ENCODE peak calls at places on chromosomes 2 and 18, in seven cellular contexts. One of them, this sample, is unnamed. For H3K27me3, the result is how much of the 10 kb centered on the place peaks cover.

GRCh38 chr2:77567723-77568122 is 45.5 kb upstream of the LRRTM4 start:
- DNase-seq in spleen: no peak
- DNase-seq in ascending aorta: no peak
- DNase-seq in HepG2: no peak
- DNase-seq in BJ: no peak
- DNase-seq in fibroblast of lung: no peak
- DNase-seq in dorsolateral prefrontal cortex: no peak
- DNase-seq in this sample: no peak

GRCh38 chr2:26875083-26875634 is 27.2 kb downstream of the DPYSL5 start:
- DNase-seq in spleen: no peak
- DNase-seq in BJ: no peak
- DNase-seq in ascending aorta: no peak
- DNase-seq in dorsolateral prefrontal cortex: no peak
- DNase-seq in fibroblast of lung: no peak
- DNase-seq in HepG2: no peak
- DNase-seq in this sample: no peak

GRCh38 chr2:70922591-70923234 is 13.0 kb upstream of the ATP6V1B1 start:
- DNase-seq in ascending aorta: peak
- DNase-seq in dorsolateral prefrontal cortex: no peak
- DNase-seq in BJ: no peak
- DNase-seq in spleen: peak
- DNase-seq in HepG2: no peak
- DNase-seq in fibroblast of lung: no peak
- DNase-seq in this sample: no peak

GRCh38 chr2:232875256-232876070 is 5.4 kb downstream of the SNORC start:
- DNase-seq in BJ: no peak
- DNase-seq in spleen: no peak
- DNase-seq in ascending aorta: peak
- DNase-seq in HepG2: no peak
- DNase-seq in dorsolateral prefrontal cortex: no peak
- DNase-seq in fibroblast of lung: no peak
- DNase-seq in this sample: no peak

GRCh38 chr2:23347516-23348481 is 37.2 kb upstream of the KLHL29 start:
- DNase-seq in spleen: no peak
- DNase-seq in dorsolateral prefrontal cortex: no peak
- DNase-seq in fibroblast of lung: no peak
- DNase-seq in BJ: no peak
- DNase-seq in ascending aorta: peak
- DNase-seq in HepG2: no peak
- DNase-seq in this sample: no peak

GRCh38 chr2:163802289-163802688 is 66.5 kb upstream of the FIGN start:
- DNase-seq in BJ: no peak
- DNase-seq in ascending aorta: no peak
- DNase-seq in HepG2: no peak
- DNase-seq in spleen: no peak
- DNase-seq in fibroblast of lung: peak
- DNase-seq in dorsolateral prefrontal cortex: no peak
- DNase-seq in this sample: no peak

GRCh38 chr2:155733091-155733870 is 599.2 kb downstream of the NR4A2 start:
- DNase-seq in HepG2: no peak
- DNase-seq in spleen: no peak
- DNase-seq in ascending aorta: no peak
- DNase-seq in fibroblast of lung: no peak
- DNase-seq in dorsolateral prefrontal cortex: no peak
- DNase-seq in BJ: no peak
- DNase-seq in this sample: no peak

GRCh38 chr2:206512999-206513398 is 69.7 kb downstream of the ADAM23 start:
- DNase-seq in ascending aorta: no peak
- DNase-seq in fibroblast of lung: no peak
- DNase-seq in HepG2: no peak
- DNase-seq in dorsolateral prefrontal cortex: no peak
- DNase-seq in spleen: no peak
- DNase-seq in BJ: no peak
- DNase-seq in this sample: no peak

GRCh38 chr18:3478262-3478978 is 28.4 kb downstream of the TGIF1 start:
- DNase-seq in HepG2: no peak
- DNase-seq in fibroblast of lung: no peak
- DNase-seq in dorsolateral prefrontal cortex: peak
- DNase-seq in spleen: no peak
- DNase-seq in BJ: no peak
- DNase-seq in ascending aorta: no peak
- DNase-seq in this sample: no peak

GRCh38 chr2:26847663-26848335 is at the start of gene DPYSL5:
- DNase-seq in HepG2: no peak
- DNase-seq in BJ: no peak
- DNase-seq in ascending aorta: no peak
- DNase-seq in dorsolateral prefrontal cortex: peak
- DNase-seq in spleen: no peak
- DNase-seq in fibroblast of lung: no peak
- DNase-seq in this sample: no peak

GRCh38 chr2:205758051-205758450 is 75.8 kb downstream of the NRP2 start:
- DNase-seq in ascending aorta: no peak
- DNase-seq in spleen: no peak
- DNase-seq in fibroblast of lung: peak
- DNase-seq in dorsolateral prefrontal cortex: peak
- DNase-seq in HepG2: no peak
- DNase-seq in BJ: no peak
- DNase-seq in this sample: no peak

GRCh38 chr2:101704816-101705565 is 7.5 kb downstream of the MAP4K4 start:
- DNase-seq in dorsolateral prefrontal cortex: no peak
- DNase-seq in BJ: no peak
- DNase-seq in ascending aorta: no peak
- DNase-seq in spleen: no peak
- DNase-seq in fibroblast of lung: peak
- DNase-seq in HepG2: no peak
- DNase-seq in this sample: no peak

GRCh38 chr2:96138146-96139145 is at the start of gene ASTL:
- DNase-seq in spleen: peak
- DNase-seq in dorsolateral prefrontal cortex: no peak
- DNase-seq in fibroblast of lung: peak
- DNase-seq in BJ: no peak
- DNase-seq in HepG2: peak
- DNase-seq in ascending aorta: no peak
- DNase-seq in this sample: peak

GRCh38 chr2:114550895-114551793 is 108.7 kb downstream of the DPP10 start:
- DNase-seq in spleen: no peak
- DNase-seq in ascending aorta: peak
- DNase-seq in fibroblast of lung: peak
- DNase-seq in BJ: no peak
- DNase-seq in HepG2: peak
- DNase-seq in dorsolateral prefrontal cortex: peak
- DNase-seq in this sample: no peak

GRCh38 chr2:7815726-7816125 is 866.1 kb upstream of the ID2 start:
- DNase-seq in dorsolateral prefrontal cortex: no peak
- DNase-seq in ascending aorta: no peak
- DNase-seq in fibroblast of lung: no peak
- DNase-seq in spleen: no peak
- DNase-seq in BJ: no peak
- DNase-seq in HepG2: no peak
- DNase-seq in this sample: no peak

GRCh38 chr2:179031731-179032408 is 18.1 kb downstream of the CCDC141 start:
- DNase-seq in dorsolateral prefrontal cortex: no peak
- DNase-seq in HepG2: no peak
- DNase-seq in fibroblast of lung: no peak
- DNase-seq in ascending aorta: no peak
- DNase-seq in BJ: peak
- DNase-seq in spleen: no peak
- DNase-seq in this sample: peak

GRCh38 chr2:108587621-108588020 is 53.4 kb downstream of the LIMS1 start:
- DNase-seq in fibroblast of lung: peak
- DNase-seq in HepG2: no peak
- DNase-seq in spleen: no peak
- DNase-seq in ascending aorta: peak
- DNase-seq in dorsolateral prefrontal cortex: no peak
- DNase-seq in BJ: no peak
- DNase-seq in this sample: no peak

GRCh38 chr2:43226955-43227829 is 786 bp upstream of the ZFP36L2 start:
- DNase-seq in BJ: no peak
- DNase-seq in fibroblast of lung: peak
- DNase-seq in HepG2: peak
- DNase-seq in spleen: peak
- DNase-seq in dorsolateral prefrontal cortex: peak
- DNase-seq in ascending aorta: peak
- DNase-seq in this sample: peak

GRCh38 chr2:114933671-114934241 is 491.3 kb downstream of the DPP10 start:
- DNase-seq in fibroblast of lung: no peak
- DNase-seq in HepG2: no peak
- DNase-seq in ascending aorta: no peak
- DNase-seq in dorsolateral prefrontal cortex: no peak
- DNase-seq in BJ: no peak
- DNase-seq in spleen: no peak
- DNase-seq in this sample: no peak

GRCh38 chr2:173218331-173219056 is 136.2 kb upstream of the CDCA7 start:
- DNase-seq in ascending aorta: no peak
- DNase-seq in HepG2: peak
- DNase-seq in fibroblast of lung: no peak
- DNase-seq in BJ: no peak
- DNase-seq in dorsolateral prefrontal cortex: no peak
- DNase-seq in spleen: no peak
- DNase-seq in this sample: no peak

GRCh38 chr2:127706215-127706990 is 5.1 kb downstream of the SFT2D3 start:
- DNase-seq in dorsolateral prefrontal cortex: no peak
- DNase-seq in spleen: no peak
- DNase-seq in fibroblast of lung: no peak
- DNase-seq in BJ: no peak
- DNase-seq in ascending aorta: no peak
- DNase-seq in HepG2: no peak
- DNase-seq in this sample: no peak

GRCh38 chr2:239662413-239663120 is 261.7 kb upstream of the HDAC4 start:
- DNase-seq in fibroblast of lung: no peak
- DNase-seq in spleen: no peak
- DNase-seq in dorsolateral prefrontal cortex: no peak
- DNase-seq in ascending aorta: no peak
- DNase-seq in HepG2: no peak
- DNase-seq in BJ: no peak
- DNase-seq in this sample: no peak

GRCh38 chr2:164778723-164779122 is 62.9 kb downstream of the COBLL1 start:
- DNase-seq in fibroblast of lung: no peak
- DNase-seq in spleen: no peak
- DNase-seq in HepG2: no peak
- DNase-seq in BJ: no peak
- DNase-seq in ascending aorta: no peak
- DNase-seq in dorsolateral prefrontal cortex: no peak
- DNase-seq in this sample: no peak

GRCh38 chr2:101076581-101076980 is 74.5 kb downstream of the RPL31 start:
- DNase-seq in HepG2: no peak
- DNase-seq in ascending aorta: no peak
- DNase-seq in BJ: no peak
- DNase-seq in fibroblast of lung: no peak
- DNase-seq in spleen: no peak
- DNase-seq in dorsolateral prefrontal cortex: no peak
- DNase-seq in this sample: no peak

GRCh38 chr2:96685285-96685591 is 42.7 kb downstream of the FER1L5 start:
- DNase-seq in spleen: no peak
- DNase-seq in ascending aorta: no peak
- DNase-seq in fibroblast of lung: no peak
- DNase-seq in BJ: no peak
- DNase-seq in dorsolateral prefrontal cortex: no peak
- DNase-seq in HepG2: no peak
- DNase-seq in this sample: no peak

GRCh38 chr2:85541753-85542457 is 2.9 kb downstream of the MAT2A start:
- DNase-seq in dorsolateral prefrontal cortex: no peak
- DNase-seq in spleen: no peak
- DNase-seq in ascending aorta: no peak
- DNase-seq in HepG2: no peak
- DNase-seq in fibroblast of lung: no peak
- DNase-seq in BJ: no peak
- DNase-seq in this sample: no peak

GRCh38 chr2:172705352-172705751 is 30.3 kb upstream of the RAPGEF4 start:
- DNase-seq in dorsolateral prefrontal cortex: no peak
- DNase-seq in fibroblast of lung: no peak
- DNase-seq in ascending aorta: no peak
- DNase-seq in HepG2: no peak
- DNase-seq in spleen: no peak
- DNase-seq in BJ: no peak
- DNase-seq in this sample: no peak

GRCh38 chr18:74248189-74248975 is 43.4 kb downstream of the CYB5A start:
- DNase-seq in dorsolateral prefrontal cortex: no peak
- DNase-seq in BJ: no peak
- DNase-seq in spleen: no peak
- DNase-seq in fibroblast of lung: no peak
- DNase-seq in HepG2: no peak
- DNase-seq in ascending aorta: no peak
- DNase-seq in this sample: peak

GRCh38 chr2:101515512-101515911 is 40.6 kb upstream of the RFX8 start:
- DNase-seq in BJ: no peak
- DNase-seq in ascending aorta: no peak
- DNase-seq in dorsolateral prefrontal cortex: no peak
- DNase-seq in spleen: no peak
- DNase-seq in HepG2: no peak
- DNase-seq in fibroblast of lung: peak
- DNase-seq in this sample: no peak

GRCh38 chr2:120921457-120921856 is 185.8 kb downstream of the GLI2 start:
- DNase-seq in HepG2: no peak
- DNase-seq in BJ: no peak
- DNase-seq in ascending aorta: no peak
- DNase-seq in dorsolateral prefrontal cortex: no peak
- DNase-seq in fibroblast of lung: no peak
- DNase-seq in spleen: no peak
- DNase-seq in this sample: no peak
- TF ChIP-seq CTCF in HepG2: peak
- TF ChIP-seq CTCF in BJ: no peak
- TF ChIP-seq CTCF in ascending aorta: no peak
- TF ChIP-seq CTCF in dorsolateral prefrontal cortex: no peak
- TF ChIP-seq CTCF in fibroblast of lung: no peak
- TF ChIP-seq CTCF in spleen: no peak
- TF ChIP-seq CTCF in this sample: no peak

DNA sequence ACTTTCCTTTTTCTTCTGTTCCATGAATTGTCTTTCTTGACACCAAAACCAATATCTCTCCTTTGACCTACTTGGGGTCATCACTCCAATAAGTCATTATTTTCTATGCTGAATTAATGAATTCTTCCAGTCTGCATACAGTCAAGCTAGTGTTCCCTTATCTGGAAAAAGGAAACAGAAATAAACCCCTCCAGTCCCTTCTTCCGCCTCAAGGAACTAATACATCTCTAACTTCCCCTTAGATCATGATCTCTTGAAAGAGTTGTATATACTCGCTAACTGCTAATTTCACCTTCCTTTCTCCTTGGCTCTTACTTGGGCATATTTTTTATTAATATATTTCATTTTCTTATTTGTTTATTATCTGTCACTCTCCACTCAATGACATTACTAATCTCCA is 7.3 kb upstream of the ARHGAP15 start:
- DNase-seq in fibroblast of lung: no peak
- DNase-seq in ascending aorta: no peak
- DNase-seq in BJ: no peak
- DNase-seq in spleen: no peak
- DNase-seq in dorsolateral prefrontal cortex: no peak
- DNase-seq in HepG2: no peak
- DNase-seq in this sample: no peak
- H3K4me3 ChIP-seq in fibroblast of lung: no peak
- H3K4me3 ChIP-seq in ascending aorta: no peak
- H3K4me3 ChIP-seq in BJ: no peak
- H3K4me3 ChIP-seq in spleen: no peak
- H3K4me3 ChIP-seq in dorsolateral prefrontal cortex: no peak
- H3K4me3 ChIP-seq in HepG2: no peak
- H3K4me3 ChIP-seq in this sample: no peak

GRCh38 chr2:6215053-6215452 is 522.9 kb downstream of the SOX11 start:
- DNase-seq in spleen: no peak
- DNase-seq in dorsolateral prefrontal cortex: no peak
- DNase-seq in BJ: no peak
- DNase-seq in ascending aorta: no peak
- DNase-seq in HepG2: no peak
- DNase-seq in fibroblast of lung: no peak
- DNase-seq in this sample: no peak
- H3K27me3 ChIP-seq in spleen: under half
- H3K27me3 ChIP-seq in dorsolateral prefrontal cortex: under half
- H3K27me3 ChIP-seq in BJ: under half
- H3K27me3 ChIP-seq in ascending aorta: under half
- H3K27me3 ChIP-seq in HepG2: under half
- H3K27me3 ChIP-seq in fibroblast of lung: under half
- H3K27me3 ChIP-seq in this sample: under half

GRCh38 chr2:166179201-166179600 is 51.4 kb upstream of the SCN1A start:
- DNase-seq in ascending aorta: no peak
- DNase-seq in dorsolateral prefrontal cortex: no peak
- DNase-seq in fibroblast of lung: no peak
- DNase-seq in BJ: no peak
- DNase-seq in HepG2: no peak
- DNase-seq in spleen: no peak
- DNase-seq in this sample: no peak
- TF ChIP-seq CTCF in ascending aorta: no peak
- TF ChIP-seq CTCF in dorsolateral prefrontal cortex: no peak
- TF ChIP-seq CTCF in fibroblast of lung: peak
- TF ChIP-seq CTCF in BJ: peak
- TF ChIP-seq CTCF in HepG2: no peak
- TF ChIP-seq CTCF in spleen: no peak
- TF ChIP-seq CTCF in this sample: no peak